ENCODE peak calls at places on chromosome 14, in eight cellular contexts. One of them, this sample, is unnamed.

GRCh38 chr14:52033131-52033642 is 35.7 kb downstream of the NID2 start:
- DNase-seq in GM23338: peak; percentile 30
- DNase-seq in IMR-90: peak; percentile 55
- DNase-seq in BE2C: no peak
- DNase-seq in astrocyte of the cerebellum: peak; percentile 42
- DNase-seq in suprapubic skin: no peak
- DNase-seq in ovary: no peak
- DNase-seq in CD4-positive, alpha-beta memory T cell: no peak
- DNase-seq in this sample: no peak

GRCh38 chr14:89165189-89165809 is 251.7 kb downstream of the FOXN3 start:
- DNase-seq in suprapubic skin: no peak
- DNase-seq in astrocyte of the cerebellum: no peak
- DNase-seq in GM23338: no peak
- DNase-seq in CD4-positive, alpha-beta memory T cell: no peak
- DNase-seq in BE2C: no peak
- DNase-seq in IMR-90: no peak
- DNase-seq in ovary: no peak
- DNase-seq in this sample: no peak

GRCh38 chr14:64707661-64708060 is 3.4 kb downstream of the PLEKHG3 start:
- DNase-seq in astrocyte of the cerebellum: peak; percentile 70
- DNase-seq in CD4-positive, alpha-beta memory T cell: peak; percentile 44
- DNase-seq in GM23338: no peak
- DNase-seq in ovary: no peak
- DNase-seq in IMR-90: peak; percentile 85
- DNase-seq in BE2C: peak; percentile 0
- DNase-seq in suprapubic skin: peak; percentile 40
- DNase-seq in this sample: no peak

GRCh38 chr14:51576899-51577298 is 74.8 kb upstream of the FRMD6 start:
- DNase-seq in IMR-90: peak; percentile 61
- DNase-seq in GM23338: no peak
- DNase-seq in suprapubic skin: no peak
- DNase-seq in CD4-positive, alpha-beta memory T cell: no peak
- DNase-seq in BE2C: no peak
- DNase-seq in astrocyte of the cerebellum: no peak
- DNase-seq in ovary: no peak
- DNase-seq in this sample: no peak

GRCh38 chr14:99345472-99345871 is 73.5 kb upstream of the BCL11B start:
- DNase-seq in suprapubic skin: no peak
- DNase-seq in IMR-90: no peak
- DNase-seq in astrocyte of the cerebellum: no peak
- DNase-seq in BE2C: no peak
- DNase-seq in ovary: no peak
- DNase-seq in GM23338: no peak
- DNase-seq in CD4-positive, alpha-beta memory T cell: no peak
- DNase-seq in this sample: no peak

GRCh38 chr14:51020024-51020710 is 74.7 kb downstream of the TRIM9 start:
- DNase-seq in BE2C: peak; percentile 87
- DNase-seq in astrocyte of the cerebellum: no peak
- DNase-seq in suprapubic skin: no peak
- DNase-seq in IMR-90: no peak
- DNase-seq in ovary: no peak
- DNase-seq in CD4-positive, alpha-beta memory T cell: no peak
- DNase-seq in GM23338: no peak
- DNase-seq in this sample: no peak

GRCh38 chr14:34023824-34024767 is 73.2 kb upstream of the EGLN3 start:
- DNase-seq in astrocyte of the cerebellum: no peak
- DNase-seq in suprapubic skin: no peak
- DNase-seq in ovary: no peak
- DNase-seq in CD4-positive, alpha-beta memory T cell: no peak
- DNase-seq in BE2C: peak; percentile 29
- DNase-seq in GM23338: peak; percentile 32
- DNase-seq in IMR-90: no peak
- DNase-seq in this sample: no peak

GRCh38 chr14:91402278-91403068 is 15.1 kb downstream of the CCDC88C start:
- DNase-seq in GM23338: no peak
- DNase-seq in CD4-positive, alpha-beta memory T cell: no peak
- DNase-seq in IMR-90: no peak
- DNase-seq in BE2C: no peak
- DNase-seq in astrocyte of the cerebellum: no peak
- DNase-seq in ovary: no peak
- DNase-seq in suprapubic skin: no peak
- DNase-seq in this sample: peak; percentile 69

GRCh38 chr14:97120204-97121120 is 323.3 kb downstream of the VRK1 start:
- DNase-seq in astrocyte of the cerebellum: no peak
- DNase-seq in ovary: no peak
- DNase-seq in CD4-positive, alpha-beta memory T cell: peak; percentile 67
- DNase-seq in IMR-90: no peak
- DNase-seq in BE2C: no peak
- DNase-seq in GM23338: no peak
- DNase-seq in suprapubic skin: no peak
- DNase-seq in this sample: peak; percentile 84

GRCh38 chr14:101369194-101369915 is 191.9 kb upstream of the DIO3 start:
- DNase-seq in IMR-90: no peak
- DNase-seq in suprapubic skin: no peak
- DNase-seq in GM23338: no peak
- DNase-seq in CD4-positive, alpha-beta memory T cell: no peak
- DNase-seq in ovary: peak; percentile 65
- DNase-seq in astrocyte of the cerebellum: no peak
- DNase-seq in BE2C: no peak
- DNase-seq in this sample: no peak

GRCh38 chr14:68268719-68269118 is 449.1 kb downstream of the RAD51B start:
- DNase-seq in astrocyte of the cerebellum: no peak
- DNase-seq in ovary: no peak
- DNase-seq in GM23338: no peak
- DNase-seq in suprapubic skin: no peak
- DNase-seq in IMR-90: no peak
- DNase-seq in CD4-positive, alpha-beta memory T cell: no peak
- DNase-seq in BE2C: no peak
- DNase-seq in this sample: no peak

GRCh38 chr14:103530390-103530789 is 1.4 kb downstream of the TRMT61A start:
- DNase-seq in CD4-positive, alpha-beta memory T cell: no peak
- DNase-seq in BE2C: no peak
- DNase-seq in suprapubic skin: no peak
- DNase-seq in ovary: peak; percentile 59
- DNase-seq in GM23338: peak; percentile 79
- DNase-seq in IMR-90: peak; percentile 13
- DNase-seq in astrocyte of the cerebellum: no peak
- DNase-seq in this sample: peak; percentile 32
- H3K4me3 ChIP-seq in CD4-positive, alpha-beta memory T cell: no peak overlapping the region
- H3K4me3 ChIP-seq in BE2C: peak overlapping the region; percentile 99
- H3K4me3 ChIP-seq in suprapubic skin: peak overlapping the region; percentile 75
- H3K4me3 ChIP-seq in ovary: no peak overlapping the region
- H3K4me3 ChIP-seq in GM23338: peak overlapping the region; percentile 97
- H3K4me3 ChIP-seq in IMR-90: no peak overlapping the region
- H3K4me3 ChIP-seq in astrocyte of the cerebellum: no peak overlapping the region
- H3K4me3 ChIP-seq in this sample: peak overlapping the region; percentile 80

GRCh38 chr14:29494312-29494711 is 433.3 kb downstream of the PRKD1 start:
- DNase-seq in GM23338: no peak
- DNase-seq in IMR-90: no peak
- DNase-seq in astrocyte of the cerebellum: no peak
- DNase-seq in ovary: no peak
- DNase-seq in BE2C: no peak
- DNase-seq in suprapubic skin: no peak
- DNase-seq in CD4-positive, alpha-beta memory T cell: no peak
- DNase-seq in this sample: no peak

GRCh38 chr14:29486132-29486531 is 441.5 kb downstream of the PRKD1 start:
- DNase-seq in BE2C: no peak
- DNase-seq in ovary: no peak
- DNase-seq in IMR-90: no peak
- DNase-seq in CD4-positive, alpha-beta memory T cell: no peak
- DNase-seq in astrocyte of the cerebellum: no peak
- DNase-seq in GM23338: no peak
- DNase-seq in suprapubic skin: no peak
- DNase-seq in this sample: no peak

GRCh38 chr14:29493849-29494248 is 433.8 kb downstream of the PRKD1 start:
- DNase-seq in suprapubic skin: no peak
- DNase-seq in astrocyte of the cerebellum: no peak
- DNase-seq in GM23338: no peak
- DNase-seq in BE2C: no peak
- DNase-seq in IMR-90: no peak
- DNase-seq in ovary: no peak
- DNase-seq in CD4-positive, alpha-beta memory T cell: no peak
- DNase-seq in this sample: no peak

DNA sequence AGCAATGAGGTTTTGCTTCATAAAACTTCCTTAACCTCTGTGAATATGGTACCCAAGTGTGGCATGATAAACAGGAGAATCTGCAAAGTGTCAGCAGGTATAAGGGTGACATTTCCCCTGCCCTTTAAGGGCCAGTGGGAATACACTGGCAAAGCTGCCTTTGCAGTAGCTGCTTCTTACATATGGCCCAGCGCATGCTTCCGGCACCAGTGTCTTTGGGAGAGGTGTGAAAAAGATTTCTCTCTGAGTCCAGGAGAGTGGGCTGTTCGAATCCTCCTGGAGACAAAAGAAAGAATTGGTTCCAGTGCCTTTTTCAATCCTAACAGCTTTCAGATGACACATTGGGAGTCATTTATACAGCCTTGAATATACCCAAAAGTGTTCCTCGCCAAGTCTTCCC is 437.7 kb downstream of the PRKD1 start:
- DNase-seq in ovary: no peak
- DNase-seq in BE2C: no peak
- DNase-seq in suprapubic skin: no peak
- DNase-seq in IMR-90: no peak
- DNase-seq in astrocyte of the cerebellum: no peak
- DNase-seq in CD4-positive, alpha-beta memory T cell: no peak
- DNase-seq in GM23338: no peak
- DNase-seq in this sample: no peak
- H3K4me3 ChIP-seq in ovary: no peak overlapping the region
- H3K4me3 ChIP-seq in BE2C: no peak overlapping the region
- H3K4me3 ChIP-seq in suprapubic skin: no peak overlapping the region
- H3K4me3 ChIP-seq in IMR-90: no peak overlapping the region
- H3K4me3 ChIP-seq in astrocyte of the cerebellum: no peak overlapping the region
- H3K4me3 ChIP-seq in CD4-positive, alpha-beta memory T cell: no peak overlapping the region
- H3K4me3 ChIP-seq in GM23338: no peak overlapping the region
- H3K4me3 ChIP-seq in this sample: no peak overlapping the region

DNA sequence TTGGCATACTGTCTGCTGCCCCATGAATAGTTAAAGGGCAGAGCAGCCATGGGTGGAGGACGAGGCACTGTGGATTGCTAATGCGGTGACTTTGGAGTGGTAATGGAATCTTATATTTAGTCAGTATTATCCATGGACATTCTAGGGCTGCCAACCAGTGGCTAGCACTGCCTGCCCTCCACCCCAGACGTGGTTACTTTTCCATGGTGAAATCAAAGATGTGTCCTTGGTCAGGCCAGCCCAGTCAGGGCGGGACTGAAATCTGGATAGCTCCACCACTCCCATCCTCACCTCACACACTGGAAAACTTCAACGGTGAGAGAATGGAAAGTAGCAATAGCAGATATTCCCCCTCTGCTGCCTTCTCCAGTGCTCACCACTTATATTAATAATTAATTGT is 2.3 kb downstream of the TTC9 start:
- DNase-seq in astrocyte of the cerebellum: no peak
- DNase-seq in ovary: no peak
- DNase-seq in BE2C: no peak
- DNase-seq in CD4-positive, alpha-beta memory T cell: no peak
- DNase-seq in suprapubic skin: no peak
- DNase-seq in IMR-90: no peak
- DNase-seq in GM23338: no peak
- DNase-seq in this sample: no peak
- H3K4me3 ChIP-seq in astrocyte of the cerebellum: no peak overlapping the region
- H3K4me3 ChIP-seq in ovary: no peak overlapping the region
- H3K4me3 ChIP-seq in BE2C: no peak overlapping the region
- H3K4me3 ChIP-seq in CD4-positive, alpha-beta memory T cell: peak overlapping the region; percentile 70
- H3K4me3 ChIP-seq in suprapubic skin: no peak overlapping the region
- H3K4me3 ChIP-seq in IMR-90: no peak overlapping the region
- H3K4me3 ChIP-seq in GM23338: peak overlapping the region; percentile 93
- H3K4me3 ChIP-seq in this sample: no peak overlapping the region

DNA sequence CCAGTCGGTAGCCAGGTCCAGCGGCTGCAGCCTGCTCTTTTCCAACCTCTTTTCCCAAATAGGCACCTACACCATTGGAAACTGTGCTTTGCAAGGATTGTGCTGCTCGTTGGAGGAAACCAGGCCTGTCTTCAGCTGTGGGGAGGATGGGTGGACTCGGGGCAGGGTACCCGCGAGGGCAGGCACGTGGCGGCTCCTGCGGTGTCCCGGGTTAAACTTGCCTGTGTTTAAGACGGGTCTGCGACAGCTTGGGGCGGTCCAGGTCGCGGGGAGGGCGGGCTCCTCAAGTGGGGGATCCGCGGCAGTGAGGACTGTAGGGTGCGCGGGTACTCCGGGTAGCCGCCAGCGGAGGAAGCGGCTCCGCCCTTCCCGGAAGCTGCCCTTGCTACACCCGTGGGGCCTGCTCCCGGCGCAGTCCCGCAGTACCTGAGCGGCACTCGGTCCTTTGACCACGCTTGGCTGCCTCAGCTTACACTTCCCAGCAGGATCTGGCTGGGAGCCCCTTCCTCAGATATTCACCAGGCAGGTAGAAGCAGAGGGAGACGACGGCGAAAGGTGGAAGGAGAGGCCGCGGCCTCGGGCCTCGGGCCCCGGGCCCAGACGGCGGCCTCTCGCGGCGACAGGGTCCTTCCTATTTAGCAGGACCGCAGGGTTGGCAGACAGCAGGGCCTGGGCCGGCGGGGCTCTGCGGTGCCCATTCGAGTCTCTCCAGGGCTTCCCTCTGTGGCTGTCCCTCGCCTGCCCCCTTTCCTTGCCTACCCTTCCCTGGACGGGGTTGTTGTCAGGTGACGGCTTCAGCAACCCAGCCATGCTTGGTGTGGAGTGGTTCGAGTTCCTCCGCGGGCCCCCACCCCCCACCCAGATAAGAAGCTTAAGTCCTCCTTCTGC is 2.9 kb downstream of the TTC6 start:
- DNase-seq in ovary: no peak
- DNase-seq in BE2C: no peak
- DNase-seq in IMR-90: no peak
- DNase-seq in CD4-positive, alpha-beta memory T cell: no peak
- DNase-seq in GM23338: peak; percentile 37
- DNase-seq in astrocyte of the cerebellum: no peak
- DNase-seq in suprapubic skin: no peak
- DNase-seq in this sample: no peak
- H3K4me3 ChIP-seq in ovary: no peak overlapping the region
- H3K4me3 ChIP-seq in BE2C: no peak overlapping the region
- H3K4me3 ChIP-seq in IMR-90: no peak overlapping the region
- H3K4me3 ChIP-seq in CD4-positive, alpha-beta memory T cell: no peak overlapping the region
- H3K4me3 ChIP-seq in GM23338: peak overlapping the region; percentile 55
- H3K4me3 ChIP-seq in astrocyte of the cerebellum: no peak overlapping the region
- H3K4me3 ChIP-seq in suprapubic skin: peak overlapping the region; percentile 35
- H3K4me3 ChIP-seq in this sample: no peak overlapping the region